ENCODE peak calls at places on chromosome 20, in five cellular contexts. R, P, X, T and C are unnamed samples.
A peak's percentile ranks its signal among the peaks of the same experiment; 100 is the strongest.

GRCh38 chr20:57493091-57493615 is 31.8 kb downstream of the CTCFL start:
- DNase-seq in R (no peak), X (no peak), T (no peak), P (no peak), C (no peak)

GRCh38 chr20:46022411-46023147 is 6.4 kb upstream of the SLC12A5 start:
- DNase-seq in R (peak; percentile 70), X (no peak), P (no peak), T (peak; percentile 56), C (peak; percentile 46)

GRCh38 chr20:17992224-17992637 is 23.4 kb downstream of the MGME1 start:
- DNase-seq in X (no peak), T (no peak), R (no peak), P (no peak), C (no peak)

GRCh38 chr20:51525241-51526104 is 17.0 kb downstream of the NFATC2 start:
- DNase-seq in P (no peak), T (no peak), R (peak; percentile 29), X (no peak), C (no peak)

GRCh38 chr20:25547063-25547462 is 38.3 kb downstream of the NINL start:
- DNase-seq in X (no peak), T (no peak), P (no peak), R (no peak), C (no peak)

GRCh38 chr20:17534077-17534476 is 2.9 kb upstream of the BFSP1 start:
- DNase-seq in T (no peak), R (no peak), P (no peak), X (no peak), C (no peak)

GRCh38 chr20:45893831-45894230 is 2.7 kb downstream of the CTSA start:
- DNase-seq in P (peak; percentile 28), T (no peak), X (no peak), R (no peak), C (no peak)

GRCh38 chr20:11204926-11205768 is 531.3 kb upstream of the JAG1 start:
- DNase-seq in X (peak; percentile 58), P (peak; percentile 70), R (peak; percentile 44), T (peak; percentile 30), C (peak; percentile 76)

GRCh38 chr20:35395728-35396127 is 16.0 kb downstream of the UQCC1 start:
- DNase-seq in P (peak; percentile 86), R (peak; percentile 66), X (no peak), T (no peak), C (peak; percentile 66)

GRCh38 chr20:17442588-17442987 is 88.6 kb downstream of the BFSP1 start:
- DNase-seq in R (no peak), T (no peak), P (no peak), X (no peak), C (no peak)

GRCh38 chr20:1718604-1719384 is 61.2 kb upstream of the SIRPG start:
- DNase-seq in X (no peak), R (peak; percentile 81), P (peak; percentile 65), T (peak; percentile 73), C (peak; percentile 16)

GRCh38 chr20:63553251-63553932 is 567 bp upstream of the FNDC11 start:
- DNase-seq in T (peak; percentile 83), X (peak; percentile 30), R (peak; percentile 78), P (peak; percentile 84), C (peak; percentile 79)

GRCh38 chr20:51526105-51526470 is 16.4 kb downstream of the NFATC2 start:
- DNase-seq in R (no peak), X (no peak), T (no peak), P (no peak), C (no peak)

GRCh38 chr20:884983-885952 is 30.9 kb downstream of the ANGPT4 start:
- DNase-seq in X (no peak), P (peak; percentile 12), T (no peak), R (no peak), C (peak; percentile 8)

GRCh38 chr20:36873498-36874189 is 2.3 kb upstream of the TLDC2 start:
- DNase-seq in T (no peak), X (no peak), P (no peak), R (no peak), C (no peak)

GRCh38 chr20:2691127-2691526 is 1.5 kb upstream of the EBF4 start:
- DNase-seq in T (no peak), R (no peak), X (no peak), P (no peak), C (no peak)

GRCh38 chr20:63080411-63080810 is 73.6 kb upstream of the BHLHE23 start:
- DNase-seq in R (no peak), T (no peak), X (no peak), P (no peak), C (no peak)

GRCh38 chr20:59387891-59388290 is 87.5 kb downstream of the EDN3 start:
- DNase-seq in T (no peak), X (no peak), P (no peak), R (no peak), C (no peak)

GRCh38 chr20:37303637-37304036 is 14.2 kb downstream of the MANBAL start:
- DNase-seq in X (no peak), T (no peak), R (no peak), P (no peak), C (peak; percentile 66)

GRCh38 chr20:41050361-41051019 is 21.9 kb downstream of the TOP1 start:
- DNase-seq in X (no peak), T (no peak), P (peak; percentile 47), R (no peak), C (no peak)

GRCh38 chr20:42442728-42443127 is 747.0 kb downstream of the PTPRT start:
- DNase-seq in T (no peak), R (no peak), P (no peak), X (no peak), C (no peak)

GRCh38 chr20:16864069-16864468 is 115.9 kb downstream of the OTOR start:
- DNase-seq in R (no peak), P (no peak), T (no peak), X (no peak), C (no peak)

GRCh38 chr20:63009988-63010769 is 3.4 kb upstream of the BHLHE23 start:
- DNase-seq in X (no peak), R (no peak), P (no peak), T (no peak), C (no peak)

GRCh38 chr20:64051532-64052325 is 2.3 kb upstream of the SOX18 start:
- DNase-seq in P (no peak), T (peak; percentile 63), X (no peak), R (peak; percentile 42), C (peak; percentile 45)

GRCh38 chr20:1832634-1833033 is 62.6 kb upstream of the SIRPA start:
- DNase-seq in P (no peak), T (no peak), X (no peak), R (no peak), C (no peak)

GRCh38 chr20:5918856-5919633 is 31.3 kb downstream of the TRMT6 start:
- DNase-seq in P (peak; percentile 59), X (peak; percentile 44), T (no peak), R (no peak), C (no peak)

GRCh38 chr20:5092765-5093339 is 26.9 kb downstream of the PCNA start:
- DNase-seq in R (no peak), P (no peak), T (no peak), X (no peak), C (no peak)

GRCh38 chr20:4484431-4485057 is 237.2 kb upstream of the PRND start:
- DNase-seq in R (no peak), T (no peak), P (no peak), X (no peak), C (no peak)

GRCh38 chr20:63116412-63117106 is 99.4 kb downstream of the YTHDF1 start:
- DNase-seq in T (no peak), P (peak; percentile 7), X (no peak), R (peak; percentile 20), C (no peak)

GRCh38 chr20:59765599-59766177 is 161.3 kb downstream of the PHACTR3 start:
- DNase-seq in R (no peak), T (no peak), P (no peak), X (no peak), C (no peak)

GRCh38 chr20:44742304-44743079 is 3.2 kb upstream of the KCNK15 start:
- DNase-seq in X (no peak), P (no peak), T (no peak), R (no peak), C (no peak)

GRCh38 chr20:44745560-44746366 is at the start of gene KCNK15:
- DNase-seq in X (no peak), R (peak; percentile 51), P (no peak), T (peak; percentile 67), C (peak; percentile 50)

GRCh38 chr20:44745122-44745521 is 543 bp upstream of the KCNK15 start:
- DNase-seq in P (no peak), R (no peak), T (no peak), X (no peak), C (no peak)

GRCh38 chr20:44743080-44743701 is 2.5 kb upstream of the KCNK15 start:
- DNase-seq in X (no peak), P (no peak), R (no peak), T (no peak), C (no peak)

GRCh38 chr20:44743916-44744655 is 1.6 kb upstream of the KCNK15 start:
- DNase-seq in R (no peak), T (no peak), X (no peak), P (no peak), C (no peak)
- TF ChIP-seq CTCF in R (no peak), T (no peak), X (no peak), P (no peak), C (no peak)

GRCh38 chr20:39049684-39050554 is 87.8 kb downstream of the DHX35 start:
- DNase-seq in T (peak; percentile 77), X (no peak), R (peak; percentile 76), P (peak; percentile 61), C (peak; percentile 77)

GRCh38 chr20:39050555-39050902 is 88.4 kb downstream of the DHX35 start:
- DNase-seq in X (no peak), T (no peak), R (no peak), P (no peak), C (no peak)

GRCh38 chr20:39048000-39048696 is 86.0 kb downstream of the DHX35 start:
- DNase-seq in X (no peak), R (peak; percentile 77), P (peak; percentile 78), T (peak; percentile 80), C (peak; percentile 79)

GRCh38 chr20:39047417-39047985 is 85.4 kb downstream of the DHX35 start:
- DNase-seq in P (no peak), T (no peak), R (no peak), X (no peak), C (no peak)

GRCh38 chr20:39049148-39049547 is 87.0 kb downstream of the DHX35 start:
- DNase-seq in X (no peak), P (no peak), R (no peak), T (no peak), C (no peak)
- H3K4me3 ChIP-seq in X (no peak overlapping the region), P (no peak overlapping the region), R (no peak overlapping the region), T (no peak overlapping the region), C (no peak overlapping the region)

GRCh38 chr20:34011275-34011674 is 17.6 kb downstream of the RALY start:
- DNase-seq in T (no peak), P (no peak), R (no peak), X (no peak), C (no peak)
- TF ChIP-seq CTCF in T (no peak), P (no peak), R (no peak), X (no peak), C (no peak)

GRCh38 chr20:32582659-32583580 is 2.2 kb downstream of the NOL4L start:
- DNase-seq in X (no peak), T (no peak), R (peak; percentile 47), P (no peak), C (peak; percentile 21)

GRCh38 chr20:32580970-32581838 is 3.9 kb downstream of the NOL4L start:
- DNase-seq in P (no peak), X (no peak), R (no peak), T (no peak), C (peak; percentile 38)

GRCh38 chr20:32583581-32584045 is 1.5 kb downstream of the NOL4L start:
- DNase-seq in R (no peak), P (no peak), T (no peak), X (no peak), C (no peak)

GRCh38 chr20:32580608-32580969 is 4.5 kb downstream of the NOL4L start:
- DNase-seq in X (no peak), R (no peak), P (no peak), T (no peak), C (no peak)

GRCh38 chr20:32581839-32582658 is 3.1 kb downstream of the NOL4L start:
- DNase-seq in T (no peak), R (no peak), X (no peak), P (no peak), C (no peak)
- H3K4me3 ChIP-seq in T (no peak overlapping the region), R (no peak overlapping the region), X (no peak overlapping the region), P (no peak overlapping the region), C (no peak overlapping the region)